ENCODE peak calls at places on chromosomes 7 and 10, in five cellular contexts. I is aorta, C is RWPE1, B is upper lobe of right lung, P is right atrium auricular region. Y is an unnamed sample.
A peak's percentile ranks its signal among the peaks of the same experiment; 100 is the strongest.

GRCh38 chr10:124318811-124319210 is 99.9 kb downstream of the OAT start:
- DNase-seq in B (peak; percentile 23), P (no peak), C (no peak), I (no peak), Y (no peak)

GRCh38 chr7:134991469-134992339 is 5.4 kb downstream of the AGBL3 start:
- DNase-seq in I (no peak), C (no peak), P (no peak), B (no peak), Y (no peak)

GRCh38 chr7:131692131-131692960 is 135.9 kb upstream of the PODXL start:
- DNase-seq in I (no peak), C (no peak), B (peak; percentile 77), P (peak; percentile 60), Y (peak; percentile 45)

GRCh38 chr7:155483868-155484325 is 26.0 kb downstream of the EN2 start:
- DNase-seq in I (peak; percentile 29), C (peak; percentile 24), P (no peak), B (no peak), Y (peak; percentile 35)

GRCh38 chr7:31100445-31100844 is 48.3 kb downstream of the ADCYAP1R1 start:
- DNase-seq in I (no peak), P (no peak), B (no peak), C (no peak), Y (no peak)

GRCh38 chr7:31896929-31897328 is 173.3 kb downstream of the PDE1C start:
- DNase-seq in I (no peak), B (no peak), C (no peak), P (no peak), Y (no peak)

GRCh38 chr7:154794147-154794780 is 208.7 kb downstream of the PAXIP1 start:
- DNase-seq in B (no peak), I (no peak), C (no peak), P (no peak), Y (no peak)

GRCh38 chr10:29067161-29067560 is 221.7 kb upstream of the LYZL1 start:
- DNase-seq in P (no peak), C (peak; percentile 72), I (no peak), B (no peak), Y (no peak)

GRCh38 chr10:132942101-132942739 is at the start of gene CFAP46:
- DNase-seq in P (no peak), C (peak; percentile 27), B (peak; percentile 78), I (peak; percentile 52), Y (peak; percentile 57)

GRCh38 chr10:125562737-125563136 is 120.2 kb downstream of the TEX36 start:
- DNase-seq in C (no peak), B (no peak), I (no peak), P (no peak), Y (no peak)

DNA sequence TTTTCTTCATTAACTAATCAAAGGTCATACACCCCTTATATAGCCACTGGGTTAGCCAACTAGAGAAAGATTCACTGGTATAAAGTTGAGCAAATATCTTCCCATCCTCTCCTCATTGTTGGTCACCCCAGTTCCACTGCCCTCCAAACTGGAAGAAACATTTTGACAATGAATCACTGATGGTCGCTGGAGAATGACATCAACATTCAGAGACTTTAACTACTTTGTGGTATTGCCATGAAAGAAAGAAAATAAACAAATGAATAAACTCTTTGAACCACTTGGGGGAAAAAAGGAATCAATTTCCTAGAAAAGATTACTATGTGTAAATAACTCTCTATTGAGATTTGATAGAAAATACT is 23.4 kb downstream of the HYCC1 start:
- DNase-seq in B (no peak), P (no peak), C (no peak), I (no peak), Y (no peak)
- H3K27ac ChIP-seq in B (no peak overlapping the region), P (no peak overlapping the region), C (no peak overlapping the region), I (no peak overlapping the region), Y (no peak overlapping the region)

GRCh38 chr7:93164766-93165165 is 16.6 kb upstream of the SAMD9L start:
- DNase-seq in P (no peak), I (no peak), B (no peak), C (no peak), Y (no peak)

GRCh38 chr7:93161181-93161762 is 13.1 kb upstream of the SAMD9L start:
- DNase-seq in P (no peak), I (no peak), C (no peak), B (no peak), Y (no peak)

GRCh38 chr7:93159490-93159889 is 11.3 kb upstream of the SAMD9L start:
- DNase-seq in I (no peak), C (no peak), P (no peak), B (no peak), Y (no peak)

GRCh38 chr7:93160410-93160809 is 12.2 kb upstream of the SAMD9L start:
- DNase-seq in I (no peak), P (no peak), B (no peak), C (no peak), Y (no peak)

GRCh38 chr7:93165447-93165846 is 17.3 kb upstream of the SAMD9L start:
- DNase-seq in C (no peak), B (no peak), I (no peak), P (no peak), Y (no peak)
- H3K27ac ChIP-seq in C (no peak overlapping the region), B (no peak overlapping the region), I (no peak overlapping the region), P (no peak overlapping the region), Y (no peak overlapping the region)

DNA sequence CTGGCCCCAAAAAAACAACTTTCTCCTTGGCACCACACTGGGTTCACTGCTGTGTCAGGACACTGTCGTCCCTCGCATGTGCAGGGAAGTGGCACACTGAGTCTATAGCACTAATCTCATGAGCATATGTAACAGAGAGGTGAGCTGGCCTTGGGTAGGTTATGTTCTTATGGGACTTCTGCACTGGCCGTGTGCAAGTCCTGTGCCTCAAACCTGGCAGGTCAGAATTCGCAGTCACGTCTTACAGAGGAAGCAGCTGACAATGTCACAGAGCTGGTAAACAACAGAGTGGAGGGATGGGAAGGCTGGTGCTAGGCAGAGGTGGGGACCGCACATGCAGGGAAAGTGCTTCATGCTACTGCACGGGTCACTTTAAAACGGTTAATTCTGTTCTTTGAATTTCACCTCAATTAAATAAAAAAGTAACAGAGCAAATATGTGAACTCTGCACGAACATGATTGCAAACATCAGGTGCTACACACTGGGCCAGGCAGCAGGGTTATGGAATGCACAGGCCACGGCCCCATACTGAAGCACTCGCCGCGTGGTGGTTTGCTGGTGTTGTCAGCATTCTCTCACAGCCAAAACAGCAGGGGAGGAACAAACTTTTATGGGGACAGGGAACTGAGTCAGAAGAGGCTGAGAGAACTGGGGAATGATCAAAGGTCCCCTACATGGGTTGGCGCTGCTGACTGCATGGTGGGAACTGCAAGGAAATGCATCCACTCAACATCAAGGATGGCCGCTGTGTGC is 54.2 kb downstream of the VOPP1 start:
- DNase-seq in I (no peak), B (no peak), P (no peak), C (no peak), Y (no peak)
- H3K27ac ChIP-seq in I (no peak overlapping the region), B (no peak overlapping the region), P (no peak overlapping the region), C (no peak overlapping the region), Y (no peak overlapping the region)

DNA sequence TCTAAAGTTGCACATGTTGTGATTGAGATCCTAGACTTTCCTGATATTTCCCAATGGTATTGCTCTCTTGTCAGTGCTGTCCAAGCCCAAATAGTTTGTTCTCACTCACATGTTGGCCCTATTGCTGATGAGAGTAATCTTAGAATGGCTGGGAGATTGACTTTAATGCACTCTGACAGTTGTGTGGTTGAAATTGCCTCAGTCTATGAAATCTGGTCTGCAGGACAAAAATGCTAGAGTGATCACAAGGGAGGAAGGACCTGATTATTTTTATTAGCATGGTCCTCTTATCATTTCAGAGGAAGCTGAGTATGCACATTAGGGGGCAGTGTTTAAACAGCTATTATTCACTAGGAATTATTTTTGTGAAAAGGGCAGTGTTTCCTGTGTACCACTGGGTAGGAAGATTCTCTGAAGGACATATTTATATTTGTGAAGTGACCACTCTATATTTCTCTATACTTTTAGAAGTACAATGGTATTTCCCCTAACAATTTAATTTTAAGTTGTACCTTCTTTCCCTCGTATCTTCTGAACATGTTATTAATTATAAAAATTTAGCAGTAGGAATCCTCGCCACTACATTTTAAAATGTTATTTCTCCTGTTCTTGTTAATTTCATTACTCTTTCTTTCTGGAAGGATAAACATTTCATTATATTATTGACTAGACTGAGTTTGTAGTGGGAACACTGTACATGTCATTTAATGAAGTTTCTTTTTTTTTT is 64.4 kb downstream of the SUGCT start:
- DNase-seq in B (no peak), C (no peak), I (no peak), P (no peak), Y (no peak)
- H3K27ac ChIP-seq in B (no peak overlapping the region), C (no peak overlapping the region), I (no peak overlapping the region), P (no peak overlapping the region), Y (no peak overlapping the region)

GRCh38 chr10:12945709-12946359 is 55.7 kb downstream of the CCDC3 start:
- DNase-seq in B (no peak), I (no peak), C (no peak), P (no peak), Y (no peak)
- H3K27ac ChIP-seq in B (no peak overlapping the region), I (peak overlapping the region; percentile 4), C (no peak overlapping the region), P (no peak overlapping the region), Y (no peak overlapping the region)

Y was measured in left ventricle myocardium inferior.